ENCODE peak calls at places on chromosomes 2 and 18, in ten cellular contexts. J is foreskin keratinocyte; N is uterus; P is T1000; G is left ventricle myocardium superior; H is A549; F is HTR-8/SVneo; M is naive thymus-derived CD8-positive, alpha-beta T cell; X is EL; W is mesendoderm. R is an unnamed sample.

GRCh38 chr2:149219853-149220252 is 110.5 kb upstream of the LYPD6 start:
- DNase-seq in J (peak), N (no peak), P (no peak), G (no peak), H (no peak), F (no peak), M (no peak), X (no peak), W (peak), R (no peak)

GRCh38 chr18:57768557-57769326 is 34.4 kb downstream of the ATP8B1 start:
- DNase-seq in J (no peak), N (no peak), P (no peak), G (no peak), H (no peak), F (no peak), M (no peak), X (peak), W (no peak), R (peak)

GRCh38 chr2:238848566-238848940 is 668 bp downstream of the TWIST2 start:
- DNase-seq in J (no peak), N (no peak), P (no peak), G (no peak), H (no peak), F (no peak), M (no peak), X (no peak), W (no peak), R (no peak)

GRCh38 chr2:170847716-170848115 is 31.0 kb downstream of the GAD1 start:
- DNase-seq in J (no peak), N (no peak), P (no peak), G (no peak), H (no peak), F (no peak), M (no peak), X (peak), W (no peak), R (no peak)

GRCh38 chr2:151945186-151945585 is 117.0 kb upstream of the ARL5A start:
- DNase-seq in J (peak), N (no peak), P (no peak), G (no peak), H (no peak), F (no peak), M (no peak), X (no peak), W (no peak), R (no peak)

GRCh38 chr2:147227313-147227712 is 617.5 kb upstream of the ACVR2A start:
- DNase-seq in J (no peak), N (no peak), P (no peak), G (no peak), H (no peak), F (no peak), M (no peak), X (no peak), W (no peak), R (no peak)

GRCh38 chr2:99819766-99820165 is 322.6 kb downstream of the AFF3 start:
- DNase-seq in J (no peak), N (no peak), P (no peak), G (no peak), H (peak), F (peak), M (no peak), X (no peak), W (peak), R (peak)

GRCh38 chr2:238143239-238143951 is 4.9 kb downstream of the KLHL30 start:
- DNase-seq in J (peak), N (no peak), P (peak), G (peak), H (peak), F (peak), M (no peak), X (peak), W (no peak), R (peak)

GRCh38 chr2:172693037-172693436 is 42.6 kb upstream of the RAPGEF4 start:
- DNase-seq in J (peak), N (peak), P (peak), G (peak), H (peak), F (peak), M (no peak), X (peak), W (no peak), R (peak)

GRCh38 chr2:233098615-233099014 is 38.5 kb downstream of the INPP5D start:
- DNase-seq in J (no peak), N (no peak), P (no peak), G (peak), H (no peak), F (peak), M (no peak), X (no peak), W (peak), R (peak)

GRCh38 chr18:60018801-60019462 is 119.1 kb downstream of the PMAIP1 start:
- DNase-seq in J (peak), N (no peak), P (no peak), G (no peak), H (no peak), F (no peak), M (no peak), X (peak), W (no peak), R (no peak)

GRCh38 chr2:20633001-20633400 is 17.9 kb downstream of the HS1BP3 start:
- DNase-seq in J (no peak), N (no peak), P (no peak), G (no peak), H (no peak), F (no peak), M (no peak), X (no peak), W (no peak), R (no peak)

GRCh38 chr2:191230174-191230573 is 15.0 kb upstream of the MYO1B start:
- DNase-seq in J (peak), N (no peak), P (no peak), G (no peak), H (no peak), F (peak), M (no peak), X (peak), W (no peak), R (no peak)

GRCh38 chr2:216328347-216328746 is 43.9 kb downstream of the MARCHF4 start:
- DNase-seq in J (no peak), N (no peak), P (no peak), G (no peak), H (peak), F (no peak), M (peak), X (no peak), W (peak), R (peak)

GRCh38 chr2:9467687-9468086 is 6.7 kb upstream of the IAH1 start:
- DNase-seq in J (no peak), N (no peak), P (no peak), G (no peak), H (no peak), F (no peak), M (no peak), X (no peak), W (no peak), R (no peak)

GRCh38 chr2:240921319-240922233 is 15.4 kb downstream of the CROCC2 start:
- DNase-seq in J (peak), N (peak), P (peak), G (peak), H (peak), F (peak), M (no peak), X (peak), W (no peak), R (no peak)

GRCh38 chr2:69703189-69703588 is 38.7 kb upstream of the ANXA4 start:
- DNase-seq in J (no peak), N (no peak), P (no peak), G (no peak), H (no peak), F (no peak), M (no peak), X (no peak), W (no peak), R (no peak)

GRCh38 chr2:148552675-148553331 is 91.7 kb upstream of the EPC2 start:
- DNase-seq in J (no peak), N (no peak), P (no peak), G (no peak), H (no peak), F (no peak), M (peak), X (peak), W (no peak), R (peak)

GRCh38 chr2:43001787-43002468 is 209.5 kb upstream of the HAAO start:
- DNase-seq in J (no peak), N (peak), P (no peak), G (no peak), H (no peak), F (no peak), M (no peak), X (no peak), W (no peak), R (no peak)